ENCODE peak calls at places on chromosomes 12 and 14, in six cellular contexts. Q, E, W, G, D and L are unnamed samples.

GRCh38 chr12:94725375-94726168 is 75.2 kb upstream of the TMCC3 start:
- DNase-seq in W (peak; percentile 17), Q (no peak), G (no peak), E (peak; percentile 45), D (no peak), L (peak; percentile 50)

GRCh38 chr14:55074662-55075061 is 23.2 kb downstream of the MAPK1IP1L start:
- DNase-seq in E (no peak), D (no peak), W (peak; percentile 19), Q (no peak), G (no peak), L (no peak)

GRCh38 chr12:124754949-124755800 is 108.5 kb downstream of the SCARB1 start:
- DNase-seq in G (peak; percentile 50), D (peak; percentile 94), E (peak; percentile 34), Q (peak; percentile 89), W (no peak), L (peak; percentile 65)

GRCh38 chr12:121889267-121889624 is 656 bp downstream of the PSMD9 start:
- DNase-seq in Q (no peak), G (no peak), W (no peak), D (no peak), E (no peak), L (no peak)

GRCh38 chr12:32390572-32391219 is 8.7 kb upstream of the FGD4 start:
- DNase-seq in D (peak; percentile 81), G (peak; percentile 5), W (no peak), E (peak; percentile 54), Q (no peak), L (peak; percentile 52)

GRCh38 chr12:95788637-95789036 is 1.9 kb downstream of the NTN4 start:
- DNase-seq in E (no peak), W (no peak), G (no peak), D (no peak), Q (no peak), L (no peak)

GRCh38 chr14:32509632-32510187 is 180.6 kb downstream of the AKAP6 start:
- DNase-seq in G (no peak), E (no peak), W (no peak), Q (peak; percentile 85), D (no peak), L (no peak)

GRCh38 chr12:67531051-67531450 is 117.5 kb upstream of the DYRK2 start:
- DNase-seq in D (no peak), E (no peak), Q (no peak), W (no peak), G (no peak), L (no peak)

GRCh38 chr14:76937181-76938091 is 91.1 kb downstream of the IRF2BPL start:
- DNase-seq in W (peak; percentile 88), D (no peak), E (no peak), G (no peak), Q (no peak), L (no peak)

GRCh38 chr14:74988131-74988530 is 14.6 kb upstream of the EIF2B2 start:
- DNase-seq in E (no peak), Q (no peak), G (no peak), D (no peak), W (no peak), L (no peak)

GRCh38 chr12:9711664-9712063 is 21.2 kb downstream of the CLECL1 start:
- DNase-seq in E (no peak), G (no peak), D (no peak), W (peak; percentile 43), Q (no peak), L (no peak)

GRCh38 chr12:22684526-22685118 is 59.7 kb downstream of the ETNK1 start:
- DNase-seq in Q (no peak), W (peak; percentile 66), D (no peak), E (peak; percentile 36), G (peak; percentile 5), L (no peak)

GRCh38 chr12:122851820-122852219 is 16.6 kb downstream of the HIP1R start:
- DNase-seq in W (no peak), D (no peak), Q (peak; percentile 28), E (no peak), G (no peak), L (no peak)

GRCh38 chr14:90060312-90060964 is 1.4 kb upstream of the KCNK13 start:
- DNase-seq in E (peak; percentile 52), Q (peak; percentile 76), G (peak; percentile 22), W (peak; percentile 75), D (peak; percentile 47), L (peak; percentile 42)

GRCh38 chr12:95169368-95169767 is 47.9 kb downstream of the FGD6 start:
- DNase-seq in G (no peak), D (no peak), E (peak; percentile 78), W (no peak), Q (no peak), L (peak; percentile 65)

GRCh38 chr12:30797689-30798088 is 42.9 kb upstream of the CAPRIN2 start:
- DNase-seq in G (no peak), Q (no peak), E (no peak), D (no peak), W (no peak), L (no peak)

GRCh38 chr12:30795660-30796507 is 41.1 kb upstream of the CAPRIN2 start:
- DNase-seq in Q (peak; percentile 30), D (peak; percentile 71), G (peak; percentile 57), E (peak; percentile 1), W (peak; percentile 9), L (peak; percentile 26)

GRCh38 chr12:30796891-30797371 is 42.2 kb upstream of the CAPRIN2 start:
- DNase-seq in W (peak; percentile 20), G (no peak), Q (no peak), E (no peak), D (no peak), L (no peak)

GRCh38 chr12:30795410-30795659 is 40.6 kb upstream of the CAPRIN2 start:
- DNase-seq in W (no peak), G (peak; percentile 16), D (no peak), Q (peak; percentile 6), E (no peak), L (no peak)

DNA sequence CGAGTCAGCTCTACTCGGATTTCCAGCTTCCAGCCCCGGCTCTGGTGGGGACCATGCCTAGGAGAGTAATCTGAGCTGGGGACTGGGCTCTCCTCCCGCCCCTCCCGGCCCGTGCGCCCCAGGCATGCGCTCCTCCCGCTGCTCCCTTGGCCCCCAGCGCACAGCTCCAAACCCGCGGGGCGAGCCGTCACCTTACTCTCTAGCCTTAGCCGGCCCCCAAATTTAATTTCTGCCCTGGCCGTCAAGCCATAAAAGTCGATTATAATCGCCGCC is 41.7 kb upstream of the CAPRIN2 start:
- DNase-seq in E (no peak), D (no peak), G (no peak), Q (no peak), W (peak; percentile 85), L (no peak)
- H3K27ac ChIP-seq in E (no peak overlapping the region), D (no peak overlapping the region), G (no peak overlapping the region), Q (no peak overlapping the region), W (no peak overlapping the region), L (no peak overlapping the region)

DNA sequence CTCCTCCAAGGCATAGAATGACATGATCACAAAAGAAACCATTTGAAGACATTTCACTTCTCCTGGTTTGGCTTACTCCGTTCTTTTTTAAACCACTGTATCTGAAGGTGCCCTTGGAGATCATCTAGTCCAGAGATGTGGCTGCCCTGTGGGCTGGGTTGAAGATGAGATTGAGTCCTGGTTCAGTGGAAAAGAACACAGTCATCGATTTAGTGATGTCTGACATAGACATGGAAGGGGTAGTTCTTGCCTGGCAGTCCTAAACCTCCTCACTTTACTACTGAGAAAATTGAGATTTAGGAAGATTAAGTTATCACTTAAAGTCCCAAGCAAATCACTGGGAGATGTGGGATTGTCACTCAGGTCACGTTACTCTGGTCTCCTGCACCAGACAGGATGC is 2.8 kb downstream of the VSIG10 start:
- DNase-seq in W (no peak), D (no peak), E (no peak), Q (no peak), G (no peak), L (no peak)
- H3K27ac ChIP-seq in W (no peak overlapping the region), D (no peak overlapping the region), E (no peak overlapping the region), Q (no peak overlapping the region), G (no peak overlapping the region), L (no peak overlapping the region)

GRCh38 chr14:88746042-88746441 is 46.7 kb downstream of the EML5 start:
- DNase-seq in E (no peak), Q (no peak), W (no peak), G (no peak), D (no peak), L (no peak)

GRCh38 chr14:88749139-88749538 is 43.6 kb downstream of the EML5 start:
- DNase-seq in Q (no peak), G (no peak), E (no peak), W (no peak), D (no peak), L (no peak)

GRCh38 chr14:88750413-88750812 is 42.3 kb downstream of the EML5 start:
- DNase-seq in D (no peak), Q (no peak), W (no peak), G (no peak), E (no peak), L (no peak)

GRCh38 chr14:88750945-88751344 is 41.8 kb downstream of the EML5 start:
- DNase-seq in W (no peak), E (no peak), D (no peak), Q (no peak), G (no peak), L (no peak)

GRCh38 chr14:88748288-88748687 is 44.5 kb downstream of the EML5 start:
- DNase-seq in E (no peak), D (no peak), Q (no peak), G (no peak), W (no peak), L (no peak)
- H3K27ac ChIP-seq in E (no peak overlapping the region), D (no peak overlapping the region), Q (no peak overlapping the region), G (no peak overlapping the region), W (no peak overlapping the region), L (no peak overlapping the region)

GRCh38 chr14:69037790-69038448 is 58.8 kb upstream of the ACTN1 start:
- DNase-seq in W (no peak), D (no peak), G (no peak), E (no peak), Q (no peak), L (no peak)

GRCh38 chr14:69038449-69039286 is 59.6 kb upstream of the ACTN1 start:
- DNase-seq in D (no peak), Q (no peak), W (no peak), G (no peak), E (no peak), L (no peak)

GRCh38 chr14:69040343-69040742 is 61.2 kb upstream of the ACTN1 start:
- DNase-seq in Q (no peak), G (no peak), W (no peak), E (no peak), D (no peak), L (no peak)

GRCh38 chr14:69036757-69037506 is 57.8 kb upstream of the ACTN1 start:
- DNase-seq in W (no peak), E (no peak), D (no peak), Q (no peak), G (no peak), L (no peak)

GRCh38 chr14:69039287-69039628 is 60.2 kb upstream of the ACTN1 start:
- DNase-seq in D (no peak), W (no peak), Q (no peak), E (no peak), G (no peak), L (no peak)
- H3K27ac ChIP-seq in D (no peak overlapping the region), W (no peak overlapping the region), Q (no peak overlapping the region), E (no peak overlapping the region), G (no peak overlapping the region), L (no peak overlapping the region)

DNA sequence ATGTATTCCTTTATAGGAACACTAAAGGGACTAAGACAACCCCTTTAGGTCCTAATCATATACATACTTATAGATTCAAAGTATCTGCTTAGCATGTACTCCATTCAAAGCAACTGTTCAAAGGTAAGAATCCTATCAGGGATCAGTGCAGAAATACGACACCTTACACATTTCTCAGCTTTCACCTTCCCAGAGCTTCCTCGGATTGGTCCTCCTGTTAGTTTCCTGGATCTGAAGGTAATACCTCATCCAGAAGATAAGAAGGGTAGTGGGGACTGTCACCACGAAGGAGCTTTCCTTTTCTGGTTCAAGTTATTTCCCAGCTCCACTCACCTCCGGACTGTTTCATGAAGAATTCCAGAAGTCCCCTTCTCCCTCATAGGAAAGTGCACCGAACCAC is 38.0 kb downstream of the RCOR1 start:
- DNase-seq in Q (no peak), E (no peak), D (no peak), W (peak; percentile 49), G (no peak), L (no peak)
- H3K27ac ChIP-seq in Q (no peak overlapping the region), E (no peak overlapping the region), D (no peak overlapping the region), W (peak overlapping the region; percentile 91), G (peak overlapping the region; percentile 9), L (no peak overlapping the region)